ENCODE peak calls at places on chromosomes 3 and 15, in six cellular contexts. J is A549, G is HepG2, B is IMR-90, A is K562, W is GM12878. S is an unnamed sample.

GRCh38 chr3:184129012-184129411 is 6.1 kb upstream of the EIF2B5 start:
- DNase-seq in B (peak), W (no peak), A (peak), G (peak), J (no peak), S (peak)

GRCh38 chr15:36791849-36792618 is 212.6 kb downstream of the CDIN1 start:
- DNase-seq in J (no peak), G (no peak), B (peak), A (no peak), W (no peak), S (no peak)

GRCh38 chr3:148865039-148865438 is at the start of gene CPA3:
- DNase-seq in W (no peak), J (no peak), A (no peak), B (no peak), G (no peak), S (no peak)

GRCh38 chr3:156304406-156304805 is 184.0 kb downstream of the KCNAB1 start:
- DNase-seq in W (no peak), G (no peak), A (no peak), J (no peak), B (peak), S (no peak)

GRCh38 chr3:73540969-73541740 is 83.6 kb downstream of the PDZRN3 start:
- DNase-seq in J (no peak), G (no peak), B (peak), W (no peak), A (no peak), S (no peak)

GRCh38 chr3:140572334-140572733 is 105.5 kb upstream of the TRIM42 start:
- DNase-seq in B (no peak), G (no peak), W (no peak), A (no peak), J (no peak), S (no peak)

GRCh38 chr3:44323341-44323955 is 15.1 kb upstream of the TCAIM start:
- DNase-seq in G (peak), A (peak), B (peak), J (peak), W (no peak), S (peak)

GRCh38 chr3:9345041-9345440 is 17.8 kb upstream of the THUMPD3 start:
- DNase-seq in W (no peak), B (no peak), J (no peak), G (no peak), A (no peak), S (no peak)

GRCh38 chr3:567488-568173 is 371.1 kb downstream of the CHL1 start:
- DNase-seq in J (no peak), A (no peak), B (no peak), W (no peak), G (no peak), S (no peak)

GRCh38 chr3:78529601-78530000 is 1238.2 kb downstream of the ROBO1 start:
- DNase-seq in A (no peak), W (no peak), J (no peak), B (no peak), G (no peak), S (no peak)

GRCh38 chr15:91290553-91290952 is 190.5 kb downstream of the SV2B start:
- DNase-seq in G (no peak), J (no peak), A (no peak), B (no peak), W (no peak), S (no peak)
- TF ChIP-seq USF2 in G (no peak), J (no peak), A (no peak), B (no peak), W (no peak), S (no peak)

DNA sequence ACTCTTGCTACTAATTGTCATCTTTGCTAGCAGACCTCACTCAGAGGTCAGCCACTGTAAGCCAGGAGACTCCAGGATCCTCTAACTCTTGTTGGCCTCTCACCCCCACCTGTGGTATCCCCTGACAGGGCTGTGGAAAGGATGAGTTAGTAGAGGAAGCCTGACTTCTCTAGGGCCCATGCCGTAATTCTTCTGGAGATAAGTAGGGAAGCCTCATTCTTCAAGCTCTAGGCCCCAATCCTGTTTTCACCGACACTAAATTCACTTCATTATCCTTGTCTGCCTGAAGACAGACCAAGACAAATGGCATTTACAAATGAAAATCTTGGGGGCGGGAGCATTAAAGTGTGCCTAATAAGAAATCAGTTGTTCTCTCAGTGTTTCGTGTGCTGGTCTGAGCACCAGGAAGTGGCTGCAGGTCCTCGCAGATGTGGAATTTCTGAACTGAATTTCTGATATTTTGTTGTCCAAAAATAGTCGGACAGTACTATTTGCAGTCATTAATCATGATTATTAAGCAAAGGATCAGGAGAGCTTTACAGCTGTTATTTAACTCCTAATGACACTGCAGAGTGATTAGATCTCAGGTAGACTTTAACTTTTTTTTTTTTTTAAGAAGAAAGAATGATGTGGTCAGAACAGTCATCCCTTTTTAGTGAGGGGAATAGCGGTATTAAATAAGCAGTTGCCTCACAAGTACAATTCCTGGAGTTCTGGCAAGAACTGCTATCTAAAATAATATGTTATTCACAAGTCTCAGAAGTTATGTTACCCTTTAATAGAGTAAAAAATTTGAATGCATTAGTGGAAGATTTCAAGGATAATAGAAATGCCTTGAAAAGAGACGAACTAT is 58.3 kb downstream of the RBMS3 start:
- DNase-seq in G (no peak), J (no peak), B (peak), A (no peak), W (no peak), S (no peak)
- TF ChIP-seq SMC3 in G (no peak), J (no peak), B (no peak), A (no peak), W (no peak), S (no peak)

GRCh38 chr3:71973337-71974030 is 188.5 kb upstream of the PROK2 start:
- DNase-seq in G (no peak), B (no peak), W (no peak), A (no peak), J (no peak), S (no peak)
- TF ChIP-seq USF2 in G (no peak), B (no peak), W (no peak), A (no peak), J (no peak), S (no peak)

GRCh38 chr3:194279106-194279505 is 72.0 kb downstream of the CPN2 start:
- DNase-seq in J (no peak), W (no peak), G (no peak), B (no peak), A (no peak), S (no peak)

GRCh38 chr3:194277547-194278091 is 73.5 kb downstream of the CPN2 start:
- DNase-seq in A (no peak), J (no peak), W (no peak), B (peak), G (no peak), S (peak)

GRCh38 chr3:194276768-194277546 is 74.2 kb downstream of the CPN2 start:
- DNase-seq in A (no peak), J (no peak), G (no peak), W (no peak), B (peak), S (no peak)

GRCh38 chr3:194279701-194280360 is 71.3 kb downstream of the CPN2 start:
- DNase-seq in W (no peak), A (no peak), G (no peak), J (no peak), B (no peak), S (no peak)

DNA sequence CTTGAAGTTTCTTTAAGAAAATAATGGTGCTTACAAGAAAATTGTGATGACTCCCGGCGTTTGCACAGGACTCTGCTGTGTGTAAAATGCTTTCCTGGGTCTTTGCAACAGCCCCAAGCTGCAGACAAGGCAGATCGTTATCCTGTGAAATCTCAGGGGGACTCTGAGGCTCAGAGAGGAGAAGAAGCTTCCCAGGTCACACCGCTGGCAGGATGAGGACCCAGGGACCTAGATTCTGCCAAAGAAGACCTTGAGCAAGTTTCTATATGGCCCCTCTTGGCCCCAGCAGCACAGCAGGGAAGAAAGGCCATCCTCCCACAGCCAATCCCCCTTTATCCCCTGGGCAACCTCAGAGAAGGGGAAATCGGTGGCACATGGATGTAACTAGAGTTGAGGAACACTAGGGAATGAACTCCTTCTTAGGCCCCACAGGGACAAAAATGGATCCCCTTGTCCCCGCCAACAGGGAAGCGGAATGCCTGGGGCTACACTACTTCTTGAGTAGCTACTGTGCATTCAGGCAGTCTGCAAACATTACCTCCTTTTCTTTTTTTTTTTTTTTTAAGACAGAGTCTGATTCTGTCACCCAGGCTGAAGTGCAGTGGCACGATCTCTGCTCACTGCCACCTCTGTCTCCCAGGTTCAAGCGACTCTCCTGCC is 72.8 kb downstream of the CPN2 start:
- DNase-seq in J (no peak), W (no peak), G (no peak), B (no peak), A (no peak), S (no peak)
- TF ChIP-seq SMC3 in J (no peak), W (no peak), G (no peak), B (no peak), A (no peak), S (no peak)